ENCODE peak calls at places on chromosomes 16 and 17, in four cellular contexts. D, A, R and M are unnamed samples.

GRCh38 chr17:79039171-79039570 is 15.2 kb downstream of the C1QTNF1 start:
- DNase-seq in D (no peak), A (no peak), R (no peak), M (no peak)

GRCh38 chr16:8374586-8374985 is 215.7 kb downstream of the TMEM114 start:
- DNase-seq in D (no peak), A (no peak), R (no peak), M (no peak)

GRCh38 chr16:69483611-69484010 is 59.2 kb downstream of the CYB5B start:
- DNase-seq in D (no peak), A (no peak), R (no peak), M (no peak)

GRCh38 chr17:8685396-8685795 is 54.9 kb upstream of the MYH10 start:
- DNase-seq in D (no peak), A (no peak), R (no peak), M (no peak)

GRCh38 chr16:88743693-88744519 is 37.6 kb downstream of the CTU2 start:
- DNase-seq in D (peak; percentile 78), A (no peak), R (peak; percentile 21), M (peak; percentile 78)

GRCh38 chr17:77281024-77281903 is 140.5 kb downstream of the SEC14L1 start:
- DNase-seq in D (peak; percentile 72), A (no peak), R (peak; percentile 48), M (peak; percentile 91)

GRCh38 chr17:75832652-75833400 is 11.4 kb downstream of the UNC13D start:
- DNase-seq in D (no peak), A (no peak), R (no peak), M (no peak)

GRCh38 chr17:39057807-39058206 is 90.6 kb upstream of the FBXO47 start:
- DNase-seq in D (no peak), A (no peak), R (no peak), M (no peak)

GRCh38 chr16:534856-535445 is 7.4 kb downstream of the CAPN15 start:
- DNase-seq in D (no peak), A (no peak), R (no peak), M (no peak)
- TF ChIP-seq SPI1 in D (no peak), A (no peak), R (no peak), M (no peak)

DNA sequence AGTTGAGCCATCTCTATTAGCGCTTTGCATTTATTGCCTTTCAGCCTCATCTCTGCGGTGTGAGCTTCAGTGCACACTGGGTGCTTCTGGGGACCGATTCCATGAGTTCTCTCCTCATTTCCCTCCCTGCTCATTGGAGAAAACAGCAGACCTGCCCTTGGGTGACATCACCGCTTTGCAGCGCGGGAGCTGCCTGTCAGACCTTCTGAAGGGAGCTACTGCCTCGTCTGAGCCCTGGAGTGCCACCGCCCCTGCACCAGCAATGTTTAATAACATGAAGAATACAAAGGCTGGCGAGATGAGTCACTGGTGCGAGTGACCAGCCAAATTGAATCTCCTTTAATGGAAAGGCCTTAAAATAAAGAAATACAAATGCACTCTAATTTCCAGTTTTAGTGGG is 30.3 kb upstream of the CPPED1 start:
- DNase-seq in D (peak; percentile 14), A (no peak), R (no peak), M (no peak)
- TF ChIP-seq SPI1 in D (no peak), A (no peak), R (no peak), M (no peak)

GRCh38 chr17:61849674-61850073 is 13.7 kb downstream of the BRIP1 start:
- DNase-seq in D (no peak), A (no peak), R (no peak), M (no peak)
- TF ChIP-seq SPI1 in D (no peak), A (no peak), R (no peak), M (no peak)

GRCh38 chr16:65071371-65072311 is 50.2 kb downstream of the CDH11 start:
- DNase-seq in D (no peak), A (no peak), R (no peak), M (no peak)

GRCh38 chr16:65079549-65079948 is 42.3 kb downstream of the CDH11 start:
- DNase-seq in D (no peak), A (no peak), R (no peak), M (no peak)

GRCh38 chr16:65077181-65077580 is 44.7 kb downstream of the CDH11 start:
- DNase-seq in D (no peak), A (no peak), R (no peak), M (no peak)

GRCh38 chr16:65070831-65071230 is 51.0 kb downstream of the CDH11 start:
- DNase-seq in D (peak; percentile 0), A (no peak), R (no peak), M (no peak)

GRCh38 chr16:65075877-65076276 is 46.0 kb downstream of the CDH11 start:
- DNase-seq in D (no peak), A (no peak), R (no peak), M (no peak)
- TF ChIP-seq SPI1 in D (no peak), A (no peak), R (no peak), M (no peak)

GRCh38 chr16:85125570-85126382 is 13.5 kb upstream of the CIBAR2 start:
- DNase-seq in D (no peak), A (no peak), R (no peak), M (no peak)
- TF ChIP-seq SPI1 in D (no peak), A (no peak), R (no peak), M (no peak)

DNA sequence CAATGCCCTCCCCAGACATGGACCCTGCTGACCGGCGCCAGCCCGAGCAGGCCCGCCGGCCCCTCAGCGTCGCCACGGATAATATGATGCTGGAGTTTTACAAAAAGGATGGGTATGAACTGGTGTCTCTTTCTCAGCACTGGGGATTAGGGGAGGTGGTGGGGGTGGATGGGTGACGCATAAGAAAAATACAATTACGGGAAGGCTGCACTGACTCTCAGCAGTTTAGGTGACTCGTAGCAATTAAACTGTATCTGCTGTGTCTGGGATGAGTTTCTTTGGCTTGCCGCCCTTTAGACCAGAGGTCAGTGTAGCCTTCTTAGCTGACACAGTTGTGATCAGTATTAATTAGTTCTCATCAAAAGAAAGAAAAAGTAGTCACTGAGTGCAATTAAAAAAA is 59.0 kb downstream of the ELAC2 start:
- DNase-seq in D (no peak), A (no peak), R (no peak), M (no peak)
- TF ChIP-seq SPI1 in D (no peak), A (no peak), R (no peak), M (no peak)

GRCh38 chr17:57806083-57806830 is 43.6 kb downstream of the MRPS23 start:
- DNase-seq in D (no peak), A (no peak), R (no peak), M (no peak)
- TF ChIP-seq SPI1 in D (no peak), A (no peak), R (no peak), M (no peak)

GRCh38 chr17:17792551-17793377 is 44.0 kb downstream of the SREBF1 start:
- DNase-seq in D (peak; percentile 46), A (no peak), R (no peak), M (no peak)
- TF ChIP-seq SPI1 in D (no peak), A (no peak), R (no peak), M (no peak)